ENCODE peak calls at places on chromosomes 1 and 21, in six cellular contexts. K, M, V, R, P and O are unnamed samples.

GRCh38 chr1:9589719-9590157 is 1.0 kb downstream of the TMEM201 start:
- DNase-seq in V (peak; percentile 6), P (no peak), K (peak; percentile 52), R (no peak), M (no peak), O (no peak)

GRCh38 chr21:37193676-37194075 is 73.5 kb downstream of the VPS26C start:
- DNase-seq in K (no peak), R (no peak), P (no peak), V (no peak), M (no peak), O (no peak)

GRCh38 chr1:237786066-237786719 is 104.5 kb downstream of the ZP4 start:
- DNase-seq in M (no peak), R (no peak), K (no peak), V (no peak), P (no peak), O (no peak)

GRCh38 chr1:66262233-66262632 is 271.7 kb upstream of the SGIP1 start:
- DNase-seq in M (no peak), P (no peak), V (no peak), R (no peak), K (peak; percentile 85), O (peak; percentile 80)

GRCh38 chr1:236524142-236524891 is 535 bp downstream of the LGALS8 start:
- DNase-seq in V (peak; percentile 79), M (peak; percentile 66), R (peak; percentile 43), P (peak; percentile 74), K (peak; percentile 60), O (peak; percentile 70)

GRCh38 chr1:31372961-31373896 is at the start of gene FABP3:
- DNase-seq in R (peak; percentile 80), V (peak; percentile 59), P (no peak), K (no peak), M (peak; percentile 86), O (peak; percentile 54)

GRCh38 chr1:52229494-52229893 is 87.6 kb downstream of the ZFYVE9 start:
- DNase-seq in V (no peak), P (no peak), M (no peak), K (no peak), R (no peak), O (no peak)

GRCh38 chr1:204882479-204882878 is 11.8 kb downstream of the NFASC start:
- DNase-seq in M (no peak), K (no peak), R (no peak), P (no peak), V (no peak), O (peak; percentile 28)

GRCh38 chr21:45994738-45995685 is 13.4 kb downstream of the COL6A1 start:
- DNase-seq in P (peak; percentile 37), R (no peak), M (no peak), K (no peak), V (no peak), O (no peak)

GRCh38 chr1:150808851-150809250 is 791 bp upstream of the CTSK start:
- DNase-seq in K (no peak), M (no peak), R (no peak), V (no peak), P (no peak), O (no peak)

GRCh38 chr1:201214886-201215285 is 24.3 kb downstream of the IGFN1 start:
- DNase-seq in M (no peak), R (no peak), P (no peak), V (no peak), K (no peak), O (no peak)

GRCh38 chr1:12595839-12596821 is 21.9 kb downstream of the DHRS3 start:
- DNase-seq in M (peak; percentile 93), K (peak; percentile 68), V (peak; percentile 98), P (no peak), R (peak; percentile 94), O (peak; percentile 94)

GRCh38 chr21:46098303-46099141 is 610 bp downstream of the COL6A2 start:
- DNase-seq in R (peak; percentile 25), V (no peak), K (no peak), M (peak; percentile 11), P (peak; percentile 45), O (peak; percentile 2)

GRCh38 chr1:93749894-93750301 is 68.3 kb upstream of the BCAR3 start:
- DNase-seq in K (no peak), P (no peak), M (no peak), R (no peak), V (no peak), O (no peak)

GRCh38 chr1:44970317-44970716 is 16.1 kb downstream of the EIF2B3 start:
- DNase-seq in M (no peak), P (no peak), V (peak; percentile 71), R (no peak), K (peak; percentile 67), O (no peak)

GRCh38 chr1:216566809-216567208 is 143.6 kb upstream of the USH2A start:
- DNase-seq in R (no peak), P (no peak), V (peak; percentile 35), M (no peak), K (peak; percentile 11), O (no peak)

GRCh38 chr1:20721117-20722061 is 3.6 kb upstream of the KIF17 start:
- DNase-seq in M (no peak), K (no peak), P (peak; percentile 43), V (no peak), R (peak; percentile 18), O (no peak)

GRCh38 chr21:41779659-41780058 is 12.8 kb upstream of the RIPK4 start:
- DNase-seq in V (no peak), K (no peak), P (no peak), R (no peak), M (no peak), O (no peak)

GRCh38 chr1:228035844-228036243 is 29.0 kb downstream of the WNT3A start:
- DNase-seq in R (no peak), K (no peak), P (no peak), M (no peak), V (no peak), O (no peak)

GRCh38 chr1:29503441-29503840 is 267.1 kb downstream of the PTPRU start:
- DNase-seq in K (no peak), R (no peak), V (no peak), M (no peak), P (peak; percentile 35), O (no peak)